ENCODE peak calls at places on chromosomes 11 and 22, in six cellular contexts. One of them, this sample, is unnamed.

GRCh38 chr22:39290248-39290720 is 29.1 kb downstream of the RPL3 start:
- DNase-seq in psoas muscle: no peak
- DNase-seq in adipocyte: no peak
- DNase-seq in pancreas: no peak
- DNase-seq in GM19239: no peak
- DNase-seq in tibial nerve: no peak
- DNase-seq in this sample: no peak

GRCh38 chr11:27599217-27599616 is 92.6 kb upstream of the LIN7C start:
- DNase-seq in adipocyte: no peak
- DNase-seq in psoas muscle: no peak
- DNase-seq in pancreas: no peak
- DNase-seq in tibial nerve: no peak
- DNase-seq in GM19239: no peak
- DNase-seq in this sample: no peak

GRCh38 chr11:73916435-73916834 is 34.4 kb upstream of the DNAJB13 start:
- DNase-seq in GM19239: no peak
- DNase-seq in psoas muscle: no peak
- DNase-seq in tibial nerve: no peak
- DNase-seq in pancreas: no peak
- DNase-seq in adipocyte: no peak
- DNase-seq in this sample: no peak

GRCh38 chr11:81655351-81655750 is 1078.3 kb downstream of the FAM181B start:
- DNase-seq in GM19239: no peak
- DNase-seq in psoas muscle: no peak
- DNase-seq in adipocyte: no peak
- DNase-seq in tibial nerve: no peak
- DNase-seq in pancreas: no peak
- DNase-seq in this sample: no peak

GRCh38 chr11:78365381-78365792 is 52.2 kb downstream of the GAB2 start:
- DNase-seq in psoas muscle: no peak
- DNase-seq in GM19239: no peak
- DNase-seq in tibial nerve: no peak
- DNase-seq in pancreas: no peak
- DNase-seq in adipocyte: peak
- DNase-seq in this sample: no peak

GRCh38 chr11:16381177-16381576 is 24.8 kb upstream of the SOX6 start:
- DNase-seq in pancreas: no peak
- DNase-seq in psoas muscle: no peak
- DNase-seq in GM19239: no peak
- DNase-seq in tibial nerve: no peak
- DNase-seq in adipocyte: peak
- DNase-seq in this sample: no peak

GRCh38 chr11:130847517-130847916 is 68.8 kb downstream of the SNX19 start:
- DNase-seq in GM19239: no peak
- DNase-seq in psoas muscle: no peak
- DNase-seq in tibial nerve: no peak
- DNase-seq in adipocyte: peak
- DNase-seq in pancreas: no peak
- DNase-seq in this sample: no peak

GRCh38 chr11:63920126-63920869 is 3.3 kb upstream of the RCOR2 start:
- DNase-seq in tibial nerve: no peak
- DNase-seq in adipocyte: no peak
- DNase-seq in psoas muscle: peak
- DNase-seq in pancreas: peak
- DNase-seq in GM19239: no peak
- DNase-seq in this sample: no peak

GRCh38 chr11:44754876-44755552 is 28.3 kb downstream of the TSPAN18 start:
- DNase-seq in pancreas: no peak
- DNase-seq in adipocyte: no peak
- DNase-seq in GM19239: no peak
- DNase-seq in psoas muscle: no peak
- DNase-seq in tibial nerve: no peak
- DNase-seq in this sample: no peak

GRCh38 chr11:93740031-93740801 is 1.1 kb downstream of the TAF1D start:
- DNase-seq in tibial nerve: no peak
- DNase-seq in pancreas: peak
- DNase-seq in adipocyte: peak
- DNase-seq in GM19239: no peak
- DNase-seq in psoas muscle: no peak
- DNase-seq in this sample: peak

GRCh38 chr11:65613091-65613928 is 711 bp downstream of the MAP3K11 start:
- DNase-seq in GM19239: no peak
- DNase-seq in adipocyte: no peak
- DNase-seq in pancreas: peak
- DNase-seq in psoas muscle: no peak
- DNase-seq in tibial nerve: no peak
- DNase-seq in this sample: peak

GRCh38 chr22:50059185-50059880 is 1.2 kb upstream of the TTLL8 start:
- DNase-seq in pancreas: no peak
- DNase-seq in psoas muscle: no peak
- DNase-seq in adipocyte: peak
- DNase-seq in GM19239: no peak
- DNase-seq in tibial nerve: no peak
- DNase-seq in this sample: peak

GRCh38 chr11:36127550-36127949 is 161.7 kb downstream of the COMMD9 start:
- DNase-seq in pancreas: no peak
- DNase-seq in adipocyte: no peak
- DNase-seq in tibial nerve: no peak
- DNase-seq in GM19239: no peak
- DNase-seq in psoas muscle: no peak
- DNase-seq in this sample: no peak

GRCh38 chr22:43094085-43094484 is 4.9 kb upstream of the TTLL1 start:
- DNase-seq in GM19239: no peak
- DNase-seq in adipocyte: no peak
- DNase-seq in tibial nerve: no peak
- DNase-seq in psoas muscle: peak
- DNase-seq in pancreas: no peak
- DNase-seq in this sample: no peak

GRCh38 chr11:122696662-122697061 is 41.1 kb downstream of the UBASH3B start:
- DNase-seq in GM19239: no peak
- DNase-seq in pancreas: no peak
- DNase-seq in adipocyte: no peak
- DNase-seq in tibial nerve: no peak
- DNase-seq in psoas muscle: no peak
- DNase-seq in this sample: peak

GRCh38 chr11:43861141-43861540 is 19.5 kb upstream of the ALKBH3 start:
- DNase-seq in adipocyte: no peak
- DNase-seq in GM19239: no peak
- DNase-seq in psoas muscle: no peak
- DNase-seq in pancreas: no peak
- DNase-seq in tibial nerve: no peak
- DNase-seq in this sample: no peak

GRCh38 chr22:32576553-32577255 is 102.1 kb downstream of the FBXO7 start:
- DNase-seq in pancreas: no peak
- DNase-seq in tibial nerve: no peak
- DNase-seq in GM19239: no peak
- DNase-seq in psoas muscle: no peak
- DNase-seq in adipocyte: no peak
- DNase-seq in this sample: no peak

GRCh38 chr11:46363455-46363920 is 16.2 kb downstream of the DGKZ start:
- DNase-seq in GM19239: no peak
- DNase-seq in adipocyte: peak
- DNase-seq in tibial nerve: no peak
- DNase-seq in pancreas: peak
- DNase-seq in psoas muscle: peak
- DNase-seq in this sample: peak